ENCODE peak calls at places on chromosome 2, in four cellular contexts. One of them, this sample, is unnamed.

GRCh38 chr2:43612944-43613343 is 17.1 kb upstream of the THADA start:
- DNase-seq in IMR-90: no peak
- DNase-seq in K562: no peak
- DNase-seq in endothelial cell of umbilical vein: no peak
- DNase-seq in this sample: no peak

GRCh38 chr2:68043719-68044498 is 18.9 kb downstream of the C1D start:
- DNase-seq in IMR-90: peak; percentile 87
- DNase-seq in K562: no peak
- DNase-seq in endothelial cell of umbilical vein: peak; percentile 25
- DNase-seq in this sample: no peak

GRCh38 chr2:32496657-32497056 is 131.2 kb upstream of the TTC27 start:
- DNase-seq in IMR-90: no peak
- DNase-seq in K562: no peak
- DNase-seq in endothelial cell of umbilical vein: no peak
- DNase-seq in this sample: no peak

GRCh38 chr2:196333397-196333796 is 162.0 kb upstream of the STK17B start:
- DNase-seq in IMR-90: peak; percentile 15
- DNase-seq in K562: no peak
- DNase-seq in endothelial cell of umbilical vein: no peak
- DNase-seq in this sample: no peak

GRCh38 chr2:184444623-184445223 is 153.6 kb upstream of the ZNF804A start:
- DNase-seq in IMR-90: no peak
- DNase-seq in K562: no peak
- DNase-seq in endothelial cell of umbilical vein: no peak
- DNase-seq in this sample: no peak

GRCh38 chr2:20576598-20577115 is 74.2 kb downstream of the HS1BP3 start:
- DNase-seq in IMR-90: no peak
- DNase-seq in K562: peak; percentile 52
- DNase-seq in endothelial cell of umbilical vein: peak; percentile 47
- DNase-seq in this sample: peak; percentile 77

GRCh38 chr2:10847008-10847407 is 34.4 kb upstream of the PDIA6 start:
- DNase-seq in IMR-90: no peak
- DNase-seq in K562: no peak
- DNase-seq in endothelial cell of umbilical vein: no peak
- DNase-seq in this sample: no peak

GRCh38 chr2:129483366-129483765 is 496.1 kb upstream of the RAB6C start:
- DNase-seq in IMR-90: no peak
- DNase-seq in K562: no peak
- DNase-seq in endothelial cell of umbilical vein: no peak
- DNase-seq in this sample: peak; percentile 37

GRCh38 chr2:2904721-2905340 is 472.8 kb downstream of the EIPR1 start:
- DNase-seq in IMR-90: no peak
- DNase-seq in K562: no peak
- DNase-seq in endothelial cell of umbilical vein: no peak
- DNase-seq in this sample: no peak

GRCh38 chr2:128441341-128442052 is 122.8 kb upstream of the HS6ST1 start:
- DNase-seq in IMR-90: no peak
- DNase-seq in K562: no peak
- DNase-seq in endothelial cell of umbilical vein: no peak
- DNase-seq in this sample: no peak

GRCh38 chr2:217714268-217714643 is 288.5 kb downstream of the TNS1 start:
- DNase-seq in IMR-90: peak; percentile 56
- DNase-seq in K562: no peak
- DNase-seq in endothelial cell of umbilical vein: peak; percentile 11
- DNase-seq in this sample: no peak

GRCh38 chr2:61536086-61536722 is 2.0 kb downstream of the XPO1 start:
- DNase-seq in IMR-90: peak; percentile 16
- DNase-seq in K562: peak; percentile 95
- DNase-seq in endothelial cell of umbilical vein: peak; percentile 88
- DNase-seq in this sample: no peak

GRCh38 chr2:127829845-127830246 is 18.9 kb upstream of the WDR33 start:
- DNase-seq in IMR-90: no peak
- DNase-seq in K562: no peak
- DNase-seq in endothelial cell of umbilical vein: no peak
- DNase-seq in this sample: peak; percentile 96

GRCh38 chr2:129329574-129329973 is 649.9 kb upstream of the RAB6C start:
- DNase-seq in IMR-90: no peak
- DNase-seq in K562: no peak
- DNase-seq in endothelial cell of umbilical vein: no peak
- DNase-seq in this sample: no peak

GRCh38 chr2:2846379-2847130 is 515.5 kb upstream of the MYT1L start:
- DNase-seq in IMR-90: no peak
- DNase-seq in K562: peak; percentile 6
- DNase-seq in endothelial cell of umbilical vein: no peak
- DNase-seq in this sample: no peak

GRCh38 chr2:207676827-207677354 is 34.5 kb upstream of the CCNYL1 start:
- DNase-seq in IMR-90: peak; percentile 91
- DNase-seq in K562: peak; percentile 34
- DNase-seq in endothelial cell of umbilical vein: peak; percentile 89
- DNase-seq in this sample: no peak

GRCh38 chr2:95057535-95058453 is 32.3 kb downstream of the MAL start:
- DNase-seq in IMR-90: no peak
- DNase-seq in K562: no peak
- DNase-seq in endothelial cell of umbilical vein: no peak
- DNase-seq in this sample: no peak

GRCh38 chr2:54416166-54416798 is 39.8 kb upstream of the SPTBN1 start:
- DNase-seq in IMR-90: peak; percentile 37
- DNase-seq in K562: peak; percentile 16
- DNase-seq in endothelial cell of umbilical vein: peak; percentile 94
- DNase-seq in this sample: no peak

GRCh38 chr2:14720319-14720718 is 87.8 kb downstream of the LRATD1 start:
- DNase-seq in IMR-90: peak; percentile 4
- DNase-seq in K562: peak; percentile 27
- DNase-seq in endothelial cell of umbilical vein: no peak
- DNase-seq in this sample: no peak

GRCh38 chr2:145484443-145485086 is 964.6 kb upstream of the ZEB2 start:
- DNase-seq in IMR-90: peak; percentile 66
- DNase-seq in K562: peak; percentile 37
- DNase-seq in endothelial cell of umbilical vein: peak; percentile 50
- DNase-seq in this sample: no peak

GRCh38 chr2:145494441-145494840 is 974.5 kb upstream of the ZEB2 start:
- DNase-seq in IMR-90: no peak
- DNase-seq in K562: no peak
- DNase-seq in endothelial cell of umbilical vein: no peak
- DNase-seq in this sample: no peak

GRCh38 chr2:145483854-145484253 is 963.9 kb upstream of the ZEB2 start:
- DNase-seq in IMR-90: no peak
- DNase-seq in K562: no peak
- DNase-seq in endothelial cell of umbilical vein: no peak
- DNase-seq in this sample: no peak

GRCh38 chr2:145488571-145488970 is 968.7 kb upstream of the ZEB2 start:
- DNase-seq in IMR-90: no peak
- DNase-seq in K562: no peak
- DNase-seq in endothelial cell of umbilical vein: no peak
- DNase-seq in this sample: no peak
- TF ChIP-seq FOS in IMR-90: no peak
- TF ChIP-seq FOS in K562: no peak
- TF ChIP-seq FOS in endothelial cell of umbilical vein: no peak
- TF ChIP-seq FOS in this sample: no peak

GRCh38 chr2:212547716-212548458 is 9.3 kb upstream of the ERBB4 start:
- DNase-seq in IMR-90: no peak
- DNase-seq in K562: no peak
- DNase-seq in endothelial cell of umbilical vein: no peak
- DNase-seq in this sample: no peak
- TF ChIP-seq FOS in IMR-90: no peak
- TF ChIP-seq FOS in K562: no peak
- TF ChIP-seq FOS in endothelial cell of umbilical vein: no peak
- TF ChIP-seq FOS in this sample: no peak

DNA sequence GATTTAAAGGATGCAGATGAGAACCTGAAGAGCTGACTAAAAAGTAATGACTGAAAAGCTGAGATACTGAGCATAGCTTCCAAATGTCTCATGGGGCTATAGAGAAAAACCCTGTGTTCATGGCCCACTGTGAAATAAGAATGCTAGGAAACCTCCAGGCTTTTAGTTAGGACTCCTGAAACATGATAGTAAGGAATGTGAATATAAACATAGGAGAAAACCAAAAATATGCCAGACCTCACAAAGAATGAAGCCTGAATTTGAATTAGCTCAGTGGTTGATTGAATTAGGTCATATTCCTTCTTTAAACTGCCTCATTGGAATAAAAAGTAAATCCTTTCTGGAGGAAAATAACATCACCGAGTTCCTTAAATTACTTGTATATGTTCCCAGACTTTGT is 194.5 kb upstream of the NXPH2 start:
- DNase-seq in IMR-90: no peak
- DNase-seq in K562: no peak
- DNase-seq in endothelial cell of umbilical vein: no peak
- DNase-seq in this sample: no peak
- TF ChIP-seq FOS in IMR-90: no peak
- TF ChIP-seq FOS in K562: no peak
- TF ChIP-seq FOS in endothelial cell of umbilical vein: no peak
- TF ChIP-seq FOS in this sample: no peak

GRCh38 chr2:170715932-170716777 is 1.0 kb downstream of the SP5 start:
- DNase-seq in IMR-90: no peak
- DNase-seq in K562: no peak
- DNase-seq in endothelial cell of umbilical vein: no peak
- DNase-seq in this sample: no peak
- TF ChIP-seq FOS in IMR-90: no peak
- TF ChIP-seq FOS in K562: no peak
- TF ChIP-seq FOS in endothelial cell of umbilical vein: no peak
- TF ChIP-seq FOS in this sample: no peak

DNA sequence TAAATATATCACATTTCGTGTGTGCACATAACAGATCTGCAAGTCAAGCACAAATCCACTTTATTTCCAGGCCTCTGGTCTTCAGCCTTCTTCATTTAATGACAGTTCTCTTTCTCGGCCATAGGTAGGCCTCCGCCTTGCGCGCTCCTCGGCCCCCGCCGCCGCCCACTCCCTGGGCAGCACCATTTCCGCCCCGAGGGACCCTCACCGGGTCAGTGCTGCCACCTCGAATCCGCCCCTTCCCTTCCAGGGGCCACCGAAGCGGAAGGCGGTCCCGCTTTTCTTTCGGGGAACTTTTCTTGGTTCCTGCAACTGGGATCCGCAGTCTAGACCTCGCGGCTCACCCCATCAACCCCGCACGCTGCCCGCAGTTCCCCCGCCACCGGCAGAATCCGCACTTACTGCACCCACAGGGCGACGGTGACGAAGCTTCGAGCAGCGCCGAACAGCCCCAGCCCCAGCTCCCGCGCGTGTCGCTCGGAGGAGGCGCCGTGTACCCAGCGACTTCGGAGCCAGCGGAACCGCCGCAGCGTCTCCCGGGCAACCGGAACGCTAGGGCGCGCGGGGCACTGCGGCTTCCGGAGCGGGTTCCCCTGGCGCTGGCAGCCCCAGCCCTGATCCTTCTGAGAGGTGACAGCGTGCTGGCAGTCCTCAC is at the start of gene CDKL4:
- DNase-seq in IMR-90: no peak
- DNase-seq in K562: no peak
- DNase-seq in endothelial cell of umbilical vein: no peak
- DNase-seq in this sample: no peak
- TF ChIP-seq FOS in IMR-90: no peak
- TF ChIP-seq FOS in K562: no peak
- TF ChIP-seq FOS in endothelial cell of umbilical vein: no peak
- TF ChIP-seq FOS in this sample: no peak

DNA sequence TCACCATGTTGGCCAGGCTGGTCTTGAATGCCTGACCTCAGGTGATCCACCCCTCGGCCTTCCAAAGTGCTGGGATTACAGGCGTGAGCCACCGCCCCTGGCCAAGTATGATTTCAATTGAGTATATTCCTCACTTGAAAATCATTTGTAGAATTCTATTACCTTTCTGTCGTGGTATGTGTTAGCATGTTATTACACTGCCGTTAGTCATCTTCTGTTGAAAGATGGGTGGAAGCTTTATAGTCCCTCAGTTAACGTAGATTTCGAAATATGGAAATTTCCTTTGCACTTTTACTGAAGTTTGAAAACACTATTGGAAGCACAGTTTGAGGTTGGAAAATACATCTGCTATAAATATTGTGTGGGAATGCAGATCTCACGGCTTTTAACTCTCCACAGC is 14.7 kb downstream of the NIFK start:
- DNase-seq in IMR-90: peak; percentile 92
- DNase-seq in K562: no peak
- DNase-seq in endothelial cell of umbilical vein: no peak
- DNase-seq in this sample: no peak
- TF ChIP-seq FOS in IMR-90: peak; percentile 79
- TF ChIP-seq FOS in K562: no peak
- TF ChIP-seq FOS in endothelial cell of umbilical vein: no peak
- TF ChIP-seq FOS in this sample: no peak

This sample was measured in GM12878.